ENCODE peak calls at places on chromosomes 4 and X, in six cellular contexts. M, H, P, Q, N and I are unnamed samples. For H3K27me3, the result is how much of the 10 kb centered on the place peaks cover.

GRCh38 chr4:32042486-32042885 is 1322.3 kb downstream of the PCDH7 start:
- DNase-seq in H (no peak), M (no peak), P (no peak), Q (no peak), N (no peak), I (no peak)

GRCh38 chr4:78061939-78062603 is 4.9 kb downstream of the FRAS1 start:
- DNase-seq in H (peak), N (no peak), P (no peak), M (no peak), Q (no peak), I (no peak)

GRCh38 chrX:138723301-138723700 is 11.8 kb upstream of the FGF13 start:
- DNase-seq in P (no peak), H (no peak), Q (peak), M (no peak), N (no peak), I (no peak)

GRCh38 chr4:188109157-188109755 is at the start of gene TRIML2:
- DNase-seq in M (no peak), P (peak), N (no peak), Q (no peak), H (peak), I (no peak)

GRCh38 chr4:1356181-1356998 is 9.4 kb downstream of the UVSSA start:
- DNase-seq in M (peak), H (no peak), N (no peak), Q (peak), P (peak), I (no peak)

GRCh38 chr4:46931981-46932380 is 22.9 kb upstream of the COX7B2 start:
- DNase-seq in M (peak), H (peak), Q (peak), P (peak), N (no peak), I (no peak)

GRCh38 chr4:113300384-113301011 is 251.0 kb downstream of the ANK2 start:
- DNase-seq in N (no peak), P (no peak), M (peak), H (peak), Q (peak), I (no peak)

GRCh38 chr4:52037730-52038108 is 380 bp downstream of the SGCB start:
- DNase-seq in P (peak), H (no peak), Q (peak), M (no peak), N (peak), I (no peak)

GRCh38 chr4:69639542-69639941 is at the start of gene UGT2A2:
- DNase-seq in Q (no peak), M (no peak), H (no peak), P (no peak), N (no peak), I (no peak)

GRCh38 chr4:147332101-147332500 is 148.8 kb upstream of the EDNRA start:
- DNase-seq in M (no peak), N (no peak), P (no peak), Q (no peak), H (no peak), I (no peak)
- H3K27me3 ChIP-seq in M (under half), N (under half), P (under half), Q (under half), H (under half), I (under half)

GRCh38 chr4:8893624-8894423 is 22.2 kb upstream of the HMX1 start:
- DNase-seq in M (no peak), Q (no peak), P (peak), N (no peak), H (no peak), I (no peak)
- H3K27me3 ChIP-seq in M (under half), Q (under half), P (half or more), N (under half), H (under half), I (under half)

GRCh38 chrX:74520291-74520690 is 94.1 kb downstream of the RLIM start:
- DNase-seq in P (no peak), Q (no peak), H (no peak), M (no peak), N (no peak), I (no peak)

GRCh38 chrX:74520896-74521295 is 93.5 kb downstream of the RLIM start:
- DNase-seq in P (no peak), Q (no peak), N (no peak), H (no peak), M (no peak), I (no peak)

GRCh38 chrX:74523224-74523623 is 91.2 kb downstream of the RLIM start:
- DNase-seq in Q (no peak), M (no peak), P (no peak), H (no peak), N (peak), I (no peak)

GRCh38 chrX:74523870-74524735 is 90.3 kb downstream of the RLIM start:
- DNase-seq in Q (no peak), N (no peak), H (peak), P (no peak), M (no peak), I (no peak)

DNA sequence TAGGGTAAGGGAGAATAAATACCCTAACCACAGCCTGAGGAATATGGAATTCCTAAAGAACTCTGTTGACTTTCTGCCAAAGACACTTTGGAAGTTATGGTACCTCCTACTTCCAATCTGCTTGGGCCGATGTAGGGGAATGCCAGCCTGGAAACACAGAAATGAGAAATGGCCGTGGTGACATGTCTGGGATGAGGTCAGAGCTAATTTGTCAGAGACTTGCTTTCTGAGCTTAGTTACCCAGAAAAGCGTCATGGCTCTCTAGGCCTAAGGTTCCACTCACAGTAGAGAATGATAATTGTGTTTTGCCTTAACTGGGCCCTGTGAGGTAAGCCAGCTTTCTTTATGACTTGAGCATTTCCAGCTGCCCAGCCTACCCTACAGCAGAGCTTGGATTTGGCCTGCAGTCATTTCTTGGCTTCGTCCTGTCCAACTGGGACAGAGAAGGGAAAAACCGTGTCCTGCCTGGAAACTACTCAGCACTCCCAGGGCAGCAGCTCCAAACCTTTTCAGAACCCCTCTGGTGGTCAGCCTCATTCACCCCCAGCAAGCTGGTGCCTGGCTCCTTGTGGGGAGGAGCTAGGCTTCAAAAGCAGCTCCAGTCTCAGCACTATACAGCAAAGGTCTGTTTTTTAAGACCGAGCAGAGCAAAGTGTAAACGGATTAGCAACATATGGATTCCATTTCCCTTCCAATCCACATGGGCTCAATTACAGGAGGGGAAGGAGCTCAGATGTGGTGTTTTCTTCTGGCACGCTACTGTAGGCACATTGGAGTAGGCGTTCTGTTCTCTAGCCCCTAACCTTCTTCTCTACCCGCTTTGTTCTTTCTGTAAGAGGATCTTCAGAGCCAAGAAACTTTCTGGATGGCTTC is 92.2 kb downstream of the RLIM start:
- DNase-seq in N (no peak), M (no peak), Q (peak), H (no peak), P (no peak), I (peak)
- H3K27me3 ChIP-seq in N (under half), M (under half), Q (under half), H (under half), P (under half), I (under half)

DNA sequence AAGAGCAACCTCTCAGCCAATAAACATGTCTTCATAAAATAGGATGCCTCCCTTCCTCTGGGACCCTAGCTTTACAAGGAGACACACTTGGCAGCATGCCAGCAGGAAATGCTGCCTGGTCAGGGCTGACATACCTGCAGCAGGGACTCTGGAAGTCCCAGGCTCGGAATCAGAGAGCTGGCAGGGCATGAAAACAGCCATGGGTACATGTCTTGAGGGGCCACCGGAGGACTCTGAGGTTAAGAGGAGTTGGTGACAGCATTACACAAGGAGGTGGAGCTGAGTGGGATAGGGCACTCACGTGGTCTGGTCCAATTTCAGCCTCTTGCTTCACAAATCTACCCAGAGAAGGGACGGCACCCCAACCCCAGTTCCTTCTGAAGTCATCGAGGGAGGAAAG is 15.7 kb downstream of the MSX1 start:
- DNase-seq in H (no peak), P (peak), N (no peak), M (no peak), Q (no peak), I (no peak)
- H3K27me3 ChIP-seq in H (under half), P (half or more), N (under half), M (under half), Q (half or more), I (under half)

GRCh38 chr4:7357296-7357680 is 77.4 kb downstream of the PSAPL1 start:
- DNase-seq in N (no peak), P (no peak), H (no peak), Q (no peak), M (no peak), I (no peak)

GRCh38 chr4:7356667-7357295 is 77.9 kb downstream of the PSAPL1 start:
- DNase-seq in N (no peak), P (no peak), Q (no peak), M (no peak), H (no peak), I (no peak)

GRCh38 chr4:7353846-7354610 is 80.7 kb downstream of the PSAPL1 start:
- DNase-seq in N (no peak), Q (no peak), P (no peak), H (no peak), M (no peak), I (no peak)

GRCh38 chr4:7354937-7355336 is 79.8 kb downstream of the PSAPL1 start:
- DNase-seq in N (no peak), H (no peak), Q (no peak), P (no peak), M (no peak), I (no peak)

GRCh38 chr4:7355795-7356194 is 78.9 kb downstream of the PSAPL1 start:
- DNase-seq in M (no peak), P (no peak), N (no peak), Q (no peak), H (no peak), I (no peak)
- H3K27me3 ChIP-seq in M (under half), P (half or more), N (under half), Q (under half), H (under half), I (under half)